ENCODE peak calls at places on chromosomes 13 and 19, in six cellular contexts. One of them, this sample, is unnamed.

GRCh38 chr13:100100115-100100879 is 11.4 kb downstream of the PCCA start:
- DNase-seq in H1: no peak
- DNase-seq in IMR-90: peak; percentile 87
- DNase-seq in neuronal stem cell: no peak
- DNase-seq in H9: no peak
- DNase-seq in mesenchymal stem cell: peak; percentile 81
- DNase-seq in this sample: no peak

GRCh38 chr19:18388328-18389094 is 2.6 kb downstream of the GDF15 start:
- DNase-seq in neuronal stem cell: peak; percentile 76
- DNase-seq in mesenchymal stem cell: peak; percentile 57
- DNase-seq in IMR-90: no peak
- DNase-seq in H9: peak; percentile 88
- DNase-seq in H1: no peak
- DNase-seq in this sample: peak; percentile 76

GRCh38 chr13:45331981-45332830 is 8.8 kb downstream of the TPT1 start:
- DNase-seq in H1: no peak
- DNase-seq in H9: no peak
- DNase-seq in neuronal stem cell: no peak
- DNase-seq in mesenchymal stem cell: peak; percentile 91
- DNase-seq in IMR-90: peak; percentile 88
- DNase-seq in this sample: no peak

GRCh38 chr13:42696191-42696590 is 85.2 kb upstream of the FAM216B start:
- DNase-seq in IMR-90: peak; percentile 80
- DNase-seq in H1: no peak
- DNase-seq in H9: no peak
- DNase-seq in neuronal stem cell: no peak
- DNase-seq in mesenchymal stem cell: peak; percentile 50
- DNase-seq in this sample: no peak

GRCh38 chr19:53034948-53035675 is 9.4 kb upstream of the ERVV-2 start:
- DNase-seq in mesenchymal stem cell: no peak
- DNase-seq in H1: no peak
- DNase-seq in H9: no peak
- DNase-seq in IMR-90: no peak
- DNase-seq in neuronal stem cell: no peak
- DNase-seq in this sample: no peak

GRCh38 chr19:2048959-2049740 is 1.9 kb downstream of the MKNK2 start:
- DNase-seq in neuronal stem cell: no peak
- DNase-seq in IMR-90: no peak
- DNase-seq in H9: peak; percentile 26
- DNase-seq in H1: no peak
- DNase-seq in mesenchymal stem cell: peak; percentile 45
- DNase-seq in this sample: no peak

GRCh38 chr19:4030981-4031380 is 23.4 kb downstream of the PIAS4 start:
- DNase-seq in H9: no peak
- DNase-seq in IMR-90: no peak
- DNase-seq in mesenchymal stem cell: no peak
- DNase-seq in H1: no peak
- DNase-seq in neuronal stem cell: no peak
- DNase-seq in this sample: no peak

GRCh38 chr13:40813662-40814454 is 24.4 kb downstream of the SLC25A15 start:
- DNase-seq in IMR-90: peak; percentile 34
- DNase-seq in mesenchymal stem cell: peak; percentile 32
- DNase-seq in neuronal stem cell: no peak
- DNase-seq in H1: no peak
- DNase-seq in H9: peak; percentile 44
- DNase-seq in this sample: peak; percentile 50

GRCh38 chr19:18906605-18907519 is 10.9 kb upstream of the CERS1 start:
- DNase-seq in H1: no peak
- DNase-seq in mesenchymal stem cell: no peak
- DNase-seq in neuronal stem cell: no peak
- DNase-seq in H9: no peak
- DNase-seq in IMR-90: no peak
- DNase-seq in this sample: no peak

GRCh38 chr13:44243198-44243852 is 130.3 kb upstream of the SERP2 start:
- DNase-seq in IMR-90: peak; percentile 74
- DNase-seq in neuronal stem cell: peak; percentile 15
- DNase-seq in H1: peak; percentile 60
- DNase-seq in H9: peak; percentile 82
- DNase-seq in mesenchymal stem cell: peak; percentile 88
- DNase-seq in this sample: peak; percentile 92

GRCh38 chr13:97258801-97259200 is 36.7 kb downstream of the MBNL2 start:
- DNase-seq in H9: no peak
- DNase-seq in IMR-90: peak; percentile 64
- DNase-seq in H1: no peak
- DNase-seq in neuronal stem cell: no peak
- DNase-seq in mesenchymal stem cell: peak; percentile 66
- DNase-seq in this sample: peak; percentile 42

GRCh38 chr19:50739841-50740426 is 16.8 kb downstream of the CLEC11A start:
- DNase-seq in H1: no peak
- DNase-seq in IMR-90: no peak
- DNase-seq in H9: peak; percentile 78
- DNase-seq in mesenchymal stem cell: no peak
- DNase-seq in neuronal stem cell: no peak
- DNase-seq in this sample: peak; percentile 67

GRCh38 chr13:39864221-39864620 is 208.8 kb downstream of the COG6 start:
- DNase-seq in IMR-90: no peak
- DNase-seq in H9: no peak
- DNase-seq in neuronal stem cell: no peak
- DNase-seq in H1: no peak
- DNase-seq in mesenchymal stem cell: no peak
- DNase-seq in this sample: no peak

GRCh38 chr19:18776736-18777135 is 14.4 kb downstream of the COMP start:
- DNase-seq in neuronal stem cell: no peak
- DNase-seq in mesenchymal stem cell: peak; percentile 39
- DNase-seq in IMR-90: peak; percentile 57
- DNase-seq in H1: no peak
- DNase-seq in H9: no peak
- DNase-seq in this sample: peak; percentile 48

GRCh38 chr13:38093425-38093824 is 223.9 kb upstream of the TRPC4 start:
- DNase-seq in mesenchymal stem cell: no peak
- DNase-seq in neuronal stem cell: no peak
- DNase-seq in H1: no peak
- DNase-seq in IMR-90: no peak
- DNase-seq in H9: no peak
- DNase-seq in this sample: no peak

GRCh38 chr13:49238621-49239020 is 9.1 kb upstream of the CDADC1 start:
- DNase-seq in H9: no peak
- DNase-seq in neuronal stem cell: no peak
- DNase-seq in IMR-90: no peak
- DNase-seq in H1: no peak
- DNase-seq in mesenchymal stem cell: no peak
- DNase-seq in this sample: peak; percentile 25

GRCh38 chr19:5128932-5129389 is 160.0 kb downstream of the KDM4B start:
- DNase-seq in neuronal stem cell: no peak
- DNase-seq in H1: no peak
- DNase-seq in IMR-90: no peak
- DNase-seq in mesenchymal stem cell: peak; percentile 50
- DNase-seq in H9: no peak
- DNase-seq in this sample: no peak

GRCh38 chr13:35848316-35848715 is 282.9 kb downstream of the DCLK1 start:
- DNase-seq in neuronal stem cell: no peak
- DNase-seq in IMR-90: no peak
- DNase-seq in H9: no peak
- DNase-seq in H1: no peak
- DNase-seq in mesenchymal stem cell: no peak
- DNase-seq in this sample: no peak

GRCh38 chr13:36788276-36788675 is 30.7 kb upstream of the RFXAP start:
- DNase-seq in IMR-90: peak; percentile 47
- DNase-seq in H9: no peak
- DNase-seq in neuronal stem cell: no peak
- DNase-seq in mesenchymal stem cell: no peak
- DNase-seq in H1: no peak
- DNase-seq in this sample: no peak

DNA sequence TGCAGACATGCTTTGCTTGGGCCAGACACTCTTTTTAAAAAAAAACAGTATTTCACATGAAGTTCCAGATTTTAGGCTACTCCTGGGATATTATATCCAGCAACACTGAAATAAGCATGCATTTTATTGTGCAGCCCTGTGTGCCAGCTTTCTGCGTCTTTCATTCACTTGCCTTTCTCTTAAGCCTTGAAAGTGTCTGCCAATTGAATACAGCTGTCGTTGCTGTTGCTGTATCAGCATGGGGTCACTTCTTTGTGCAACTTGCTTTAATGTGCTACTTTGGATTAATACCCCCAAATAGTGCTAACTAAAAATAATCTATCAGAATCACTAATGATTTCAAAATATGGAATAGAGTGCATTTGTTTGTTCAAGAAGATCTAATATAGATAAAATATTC is 657.8 kb downstream of the SLITRK6 start:
- DNase-seq in mesenchymal stem cell: no peak
- DNase-seq in IMR-90: no peak
- DNase-seq in neuronal stem cell: no peak
- DNase-seq in H9: no peak
- DNase-seq in H1: no peak
- DNase-seq in this sample: no peak
- H2BK5ac ChIP-seq in mesenchymal stem cell: no peak overlapping the region
- H2BK5ac ChIP-seq in IMR-90: no peak overlapping the region
- H2BK5ac ChIP-seq in neuronal stem cell: no peak overlapping the region
- H2BK5ac ChIP-seq in H9: no peak overlapping the region
- H2BK5ac ChIP-seq in H1: no peak overlapping the region
- H2BK5ac ChIP-seq in this sample: no peak overlapping the region

DNA sequence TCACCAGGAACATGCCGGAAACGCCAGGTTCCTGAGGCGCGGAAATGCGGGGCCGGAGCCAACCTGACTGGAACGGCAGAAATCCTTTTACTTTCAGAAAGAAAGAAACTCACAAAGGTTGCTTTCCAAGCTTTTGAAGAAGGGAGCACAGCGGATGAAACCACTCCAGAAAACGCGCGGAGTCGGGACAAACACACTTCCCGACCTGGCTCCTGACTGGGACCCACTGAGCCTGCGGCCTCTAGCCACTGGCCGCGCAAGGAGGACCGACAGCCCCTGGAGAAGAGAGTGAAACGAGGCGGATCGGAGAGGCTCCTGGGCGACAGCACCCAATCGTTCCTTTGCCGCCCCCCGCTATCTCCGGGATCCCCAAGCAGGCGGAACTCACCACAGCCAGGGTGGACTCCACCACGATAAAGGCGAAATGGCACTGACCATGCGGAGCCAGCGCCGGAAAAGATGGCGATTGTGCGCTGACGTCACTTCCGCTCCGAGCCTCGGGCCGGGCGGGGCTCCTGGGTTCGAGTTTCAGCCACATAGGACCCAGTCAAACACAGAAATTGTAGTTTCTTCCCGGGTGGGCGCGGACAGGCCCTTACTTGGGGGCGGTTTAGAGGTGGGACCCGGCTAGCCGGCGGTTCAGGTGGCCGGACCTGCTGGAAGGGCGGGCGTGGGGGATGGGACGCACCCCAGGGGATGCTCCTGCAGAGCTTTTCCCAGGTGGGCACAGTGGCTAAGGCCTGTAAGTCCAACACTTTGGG is at the start of gene ZNF121:
- DNase-seq in IMR-90: peak; percentile 73
- DNase-seq in mesenchymal stem cell: peak; percentile 83
- DNase-seq in H9: peak; percentile 92
- DNase-seq in neuronal stem cell: peak; percentile 80
- DNase-seq in H1: peak; percentile 56
- DNase-seq in this sample: peak; percentile 92
- H2BK5ac ChIP-seq in IMR-90: peak within 1 kb of the TSS; percentile 82
- H2BK5ac ChIP-seq in mesenchymal stem cell: peak within 1 kb of the TSS; percentile 83
- H2BK5ac ChIP-seq in H9: no peak within 1 kb of the TSS
- H2BK5ac ChIP-seq in neuronal stem cell: no peak within 1 kb of the TSS
- H2BK5ac ChIP-seq in H1: peak within 1 kb of the TSS; percentile 96
- H2BK5ac ChIP-seq in this sample: peak within 1 kb of the TSS; percentile 59

DNA sequence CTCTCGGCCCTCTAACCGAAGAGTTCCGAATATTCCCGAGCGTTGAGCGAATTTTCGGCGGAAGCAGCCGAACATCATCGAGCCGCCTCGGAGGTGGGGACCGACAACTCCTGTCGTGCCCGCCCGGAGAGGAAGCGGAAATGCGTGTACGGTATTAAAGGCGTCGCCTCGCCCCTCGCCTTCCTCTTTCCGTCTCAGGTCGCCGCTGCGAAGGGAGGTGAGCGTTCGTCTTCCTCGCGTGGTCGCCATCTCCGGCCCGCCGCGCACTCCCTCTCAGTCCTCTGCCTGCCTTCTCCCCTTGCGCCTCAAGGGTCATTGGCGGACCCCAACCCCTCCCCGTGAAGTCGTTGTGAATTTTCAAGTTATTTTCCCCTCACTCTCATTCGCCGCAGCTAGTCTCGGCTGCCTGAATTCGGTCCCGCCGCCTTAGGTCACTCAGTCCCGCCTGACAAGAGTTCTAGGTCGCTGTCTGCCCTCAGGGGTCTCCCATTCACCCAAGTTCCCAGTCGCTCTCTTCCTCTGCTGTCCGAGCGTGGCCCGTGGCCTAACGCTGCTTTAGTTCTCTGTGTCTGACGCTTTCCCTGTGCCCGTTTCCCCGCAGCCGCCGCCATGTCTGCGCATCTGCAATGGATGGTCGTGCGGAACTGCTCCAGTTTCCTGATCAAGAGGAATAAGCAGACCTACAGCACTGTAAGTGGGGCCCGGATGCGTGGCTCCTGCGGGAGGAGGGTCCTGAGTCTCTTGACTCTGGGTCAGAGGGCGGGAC is at the start of gene RPL28:
- DNase-seq in H9: peak; percentile 98
- DNase-seq in IMR-90: peak; percentile 97
- DNase-seq in neuronal stem cell: peak; percentile 99
- DNase-seq in H1: peak; percentile 95
- DNase-seq in mesenchymal stem cell: peak; percentile 99
- DNase-seq in this sample: peak; percentile 99
- H2BK5ac ChIP-seq in H9: no peak within 1 kb of the TSS
- H2BK5ac ChIP-seq in IMR-90: peak within 1 kb of the TSS; percentile 89
- H2BK5ac ChIP-seq in neuronal stem cell: peak within 1 kb of the TSS; percentile 62
- H2BK5ac ChIP-seq in H1: peak within 1 kb of the TSS; percentile 90
- H2BK5ac ChIP-seq in mesenchymal stem cell: no peak within 1 kb of the TSS
- H2BK5ac ChIP-seq in this sample: peak within 1 kb of the TSS; percentile 97

DNA sequence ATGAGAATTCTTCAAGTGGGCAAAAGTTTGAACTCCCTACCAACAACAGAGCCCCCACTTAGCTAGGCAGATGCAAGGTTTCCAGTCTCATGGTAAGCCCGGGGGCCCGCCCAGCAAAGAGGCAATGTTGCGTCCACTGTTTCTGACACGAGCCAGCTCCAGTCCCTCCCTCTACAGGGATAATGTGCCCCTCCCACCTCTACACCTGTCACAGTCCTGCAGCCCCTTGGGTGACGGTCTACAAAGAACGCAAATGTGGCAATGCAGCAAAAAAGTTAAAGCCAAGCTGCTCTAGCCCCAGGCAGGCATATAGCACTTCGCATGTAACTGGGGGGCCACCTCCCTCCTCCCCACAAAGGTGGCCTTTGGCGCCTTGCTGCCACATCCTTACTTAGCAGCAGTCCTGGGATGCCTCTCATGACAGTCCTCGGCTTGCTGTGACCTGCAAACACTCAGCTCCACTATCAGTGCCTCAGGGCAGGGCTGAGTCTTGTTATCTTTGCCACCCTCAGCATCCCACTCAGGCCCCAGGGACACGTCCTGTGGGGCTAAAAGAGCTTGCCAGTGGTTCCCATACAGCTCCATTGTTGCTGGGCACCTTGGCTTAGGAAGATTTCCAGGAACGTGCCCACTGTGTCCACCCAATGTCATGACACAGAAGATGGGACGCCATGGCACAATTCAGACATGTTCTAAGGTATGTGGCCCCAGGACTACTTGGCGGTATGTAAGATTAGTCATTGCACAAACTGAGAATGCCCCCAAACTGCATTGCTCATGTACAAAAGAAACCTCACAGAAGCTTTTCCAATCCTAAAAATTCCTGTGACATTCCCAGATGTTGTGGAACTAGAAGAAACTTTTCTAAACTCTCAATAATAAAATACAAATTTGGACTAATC is 16.4 kb downstream of the DOCK9 start:
- DNase-seq in mesenchymal stem cell: no peak
- DNase-seq in H1: no peak
- DNase-seq in neuronal stem cell: no peak
- DNase-seq in H9: no peak
- DNase-seq in IMR-90: no peak
- DNase-seq in this sample: no peak
- H2BK5ac ChIP-seq in mesenchymal stem cell: no peak overlapping the region
- H2BK5ac ChIP-seq in H1: no peak overlapping the region
- H2BK5ac ChIP-seq in neuronal stem cell: no peak overlapping the region
- H2BK5ac ChIP-seq in H9: no peak overlapping the region
- H2BK5ac ChIP-seq in IMR-90: no peak overlapping the region
- H2BK5ac ChIP-seq in this sample: no peak overlapping the region

This sample was measured in mesendoderm.